ENCODE peak calls at places on chromosomes 6 and 20, in ten cellular contexts. One of them, this sample, is unnamed.

GRCh38 chr20:63080811-63081210 is 74.0 kb upstream of the BHLHE23 start:
- DNase-seq in stimulated activated CD4-positive, alpha-beta T cell treated with anti-CD3 and anti-CD28 coated beads, Interleukin-15, amount 100 ng/mL, for 1 hour: no peak
- DNase-seq in left lobe of liver: no peak
- DNase-seq in naive thymus-derived CD8-positive, alpha-beta T cell: no peak
- DNase-seq in NT2/D1: no peak
- DNase-seq in HS-5: no peak
- DNase-seq in hypothalamus: no peak
- DNase-seq in NCI-H2081: no peak
- DNase-seq in upper lobe of right lung: no peak
- DNase-seq in NCI-H1105 treated with DMSO at 0.1 percent for 48 hours: no peak
- DNase-seq in this sample: no peak

GRCh38 chr6:70112686-70113570 is 190.0 kb downstream of the COL9A1 start:
- DNase-seq in stimulated activated CD4-positive, alpha-beta T cell treated with anti-CD3 and anti-CD28 coated beads, Interleukin-15, amount 100 ng/mL, for 1 hour: no peak
- DNase-seq in left lobe of liver: no peak
- DNase-seq in naive thymus-derived CD8-positive, alpha-beta T cell: no peak
- DNase-seq in NT2/D1: no peak
- DNase-seq in HS-5: no peak
- DNase-seq in hypothalamus: no peak
- DNase-seq in NCI-H2081: no peak
- DNase-seq in upper lobe of right lung: no peak
- DNase-seq in NCI-H1105 treated with DMSO at 0.1 percent for 48 hours: peak
- DNase-seq in this sample: no peak

GRCh38 chr6:82362868-82363267 is 749 bp upstream of the TPBG start:
- DNase-seq in stimulated activated CD4-positive, alpha-beta T cell treated with anti-CD3 and anti-CD28 coated beads, Interleukin-15, amount 100 ng/mL, for 1 hour: no peak
- DNase-seq in left lobe of liver: no peak
- DNase-seq in naive thymus-derived CD8-positive, alpha-beta T cell: no peak
- DNase-seq in NT2/D1: no peak
- DNase-seq in HS-5: peak
- DNase-seq in hypothalamus: no peak
- DNase-seq in NCI-H2081: no peak
- DNase-seq in upper lobe of right lung: no peak
- DNase-seq in NCI-H1105 treated with DMSO at 0.1 percent for 48 hours: no peak
- DNase-seq in this sample: no peak

GRCh38 chr6:127342946-127343752 is at the start of gene ECHDC1:
- DNase-seq in stimulated activated CD4-positive, alpha-beta T cell treated with anti-CD3 and anti-CD28 coated beads, Interleukin-15, amount 100 ng/mL, for 1 hour: peak
- DNase-seq in left lobe of liver: peak
- DNase-seq in naive thymus-derived CD8-positive, alpha-beta T cell: peak
- DNase-seq in NT2/D1: no peak
- DNase-seq in HS-5: peak
- DNase-seq in hypothalamus: peak
- DNase-seq in NCI-H2081: peak
- DNase-seq in upper lobe of right lung: peak
- DNase-seq in NCI-H1105 treated with DMSO at 0.1 percent for 48 hours: peak
- DNase-seq in this sample: no peak

GRCh38 chr6:110221738-110222137 is 41.5 kb downstream of the CDC40 start:
- DNase-seq in stimulated activated CD4-positive, alpha-beta T cell treated with anti-CD3 and anti-CD28 coated beads, Interleukin-15, amount 100 ng/mL, for 1 hour: no peak
- DNase-seq in left lobe of liver: no peak
- DNase-seq in naive thymus-derived CD8-positive, alpha-beta T cell: no peak
- DNase-seq in NT2/D1: no peak
- DNase-seq in HS-5: no peak
- DNase-seq in hypothalamus: no peak
- DNase-seq in NCI-H2081: no peak
- DNase-seq in upper lobe of right lung: no peak
- DNase-seq in NCI-H1105 treated with DMSO at 0.1 percent for 48 hours: no peak
- DNase-seq in this sample: no peak

GRCh38 chr6:26156850-26157149 is 69.6 kb downstream of the HFE start:
- DNase-seq in stimulated activated CD4-positive, alpha-beta T cell treated with anti-CD3 and anti-CD28 coated beads, Interleukin-15, amount 100 ng/mL, for 1 hour: no peak
- DNase-seq in left lobe of liver: no peak
- DNase-seq in naive thymus-derived CD8-positive, alpha-beta T cell: no peak
- DNase-seq in NT2/D1: no peak
- DNase-seq in HS-5: no peak
- DNase-seq in hypothalamus: no peak
- DNase-seq in NCI-H2081: no peak
- DNase-seq in upper lobe of right lung: no peak
- DNase-seq in NCI-H1105 treated with DMSO at 0.1 percent for 48 hours: no peak
- DNase-seq in this sample: no peak

GRCh38 chr6:25717856-25718740 is 36.4 kb upstream of the SLC17A4 start:
- DNase-seq in stimulated activated CD4-positive, alpha-beta T cell treated with anti-CD3 and anti-CD28 coated beads, Interleukin-15, amount 100 ng/mL, for 1 hour: no peak
- DNase-seq in left lobe of liver: no peak
- DNase-seq in naive thymus-derived CD8-positive, alpha-beta T cell: no peak
- DNase-seq in NT2/D1: no peak
- DNase-seq in HS-5: no peak
- DNase-seq in hypothalamus: no peak
- DNase-seq in NCI-H2081: peak
- DNase-seq in upper lobe of right lung: no peak
- DNase-seq in NCI-H1105 treated with DMSO at 0.1 percent for 48 hours: peak
- DNase-seq in this sample: no peak

GRCh38 chr20:61522498-61523090 is 270.5 kb downstream of the CDH4 start:
- DNase-seq in stimulated activated CD4-positive, alpha-beta T cell treated with anti-CD3 and anti-CD28 coated beads, Interleukin-15, amount 100 ng/mL, for 1 hour: no peak
- DNase-seq in left lobe of liver: no peak
- DNase-seq in naive thymus-derived CD8-positive, alpha-beta T cell: no peak
- DNase-seq in NT2/D1: no peak
- DNase-seq in HS-5: no peak
- DNase-seq in hypothalamus: no peak
- DNase-seq in NCI-H2081: no peak
- DNase-seq in upper lobe of right lung: no peak
- DNase-seq in NCI-H1105 treated with DMSO at 0.1 percent for 48 hours: no peak
- DNase-seq in this sample: no peak

GRCh38 chr6:131924881-131925474 is 26.2 kb downstream of the CCN2 start:
- DNase-seq in stimulated activated CD4-positive, alpha-beta T cell treated with anti-CD3 and anti-CD28 coated beads, Interleukin-15, amount 100 ng/mL, for 1 hour: no peak
- DNase-seq in left lobe of liver: no peak
- DNase-seq in naive thymus-derived CD8-positive, alpha-beta T cell: no peak
- DNase-seq in NT2/D1: no peak
- DNase-seq in HS-5: no peak
- DNase-seq in hypothalamus: no peak
- DNase-seq in NCI-H2081: peak
- DNase-seq in upper lobe of right lung: no peak
- DNase-seq in NCI-H1105 treated with DMSO at 0.1 percent for 48 hours: peak
- DNase-seq in this sample: peak

GRCh38 chr6:41581381-41581991 is 35.3 kb downstream of the FOXP4 start:
- DNase-seq in stimulated activated CD4-positive, alpha-beta T cell treated with anti-CD3 and anti-CD28 coated beads, Interleukin-15, amount 100 ng/mL, for 1 hour: no peak
- DNase-seq in left lobe of liver: no peak
- DNase-seq in naive thymus-derived CD8-positive, alpha-beta T cell: no peak
- DNase-seq in NT2/D1: no peak
- DNase-seq in HS-5: peak
- DNase-seq in hypothalamus: no peak
- DNase-seq in NCI-H2081: no peak
- DNase-seq in upper lobe of right lung: no peak
- DNase-seq in NCI-H1105 treated with DMSO at 0.1 percent for 48 hours: no peak
- DNase-seq in this sample: no peak

GRCh38 chr20:64099880-64100565 is 7.3 kb downstream of the NPBWR2 start:
- DNase-seq in stimulated activated CD4-positive, alpha-beta T cell treated with anti-CD3 and anti-CD28 coated beads, Interleukin-15, amount 100 ng/mL, for 1 hour: no peak
- DNase-seq in left lobe of liver: no peak
- DNase-seq in naive thymus-derived CD8-positive, alpha-beta T cell: peak
- DNase-seq in NT2/D1: no peak
- DNase-seq in HS-5: no peak
- DNase-seq in hypothalamus: no peak
- DNase-seq in NCI-H2081: peak
- DNase-seq in upper lobe of right lung: no peak
- DNase-seq in NCI-H1105 treated with DMSO at 0.1 percent for 48 hours: no peak
- DNase-seq in this sample: no peak

GRCh38 chr6:2028457-2029038 is 216.9 kb downstream of the GMDS start:
- DNase-seq in stimulated activated CD4-positive, alpha-beta T cell treated with anti-CD3 and anti-CD28 coated beads, Interleukin-15, amount 100 ng/mL, for 1 hour: no peak
- DNase-seq in left lobe of liver: no peak
- DNase-seq in naive thymus-derived CD8-positive, alpha-beta T cell: no peak
- DNase-seq in NT2/D1: no peak
- DNase-seq in HS-5: no peak
- DNase-seq in hypothalamus: no peak
- DNase-seq in NCI-H2081: peak
- DNase-seq in upper lobe of right lung: no peak
- DNase-seq in NCI-H1105 treated with DMSO at 0.1 percent for 48 hours: peak
- DNase-seq in this sample: no peak

GRCh38 chr6:126039284-126039683 is 52.9 kb downstream of the TRMT11 start:
- DNase-seq in stimulated activated CD4-positive, alpha-beta T cell treated with anti-CD3 and anti-CD28 coated beads, Interleukin-15, amount 100 ng/mL, for 1 hour: no peak
- DNase-seq in left lobe of liver: no peak
- DNase-seq in naive thymus-derived CD8-positive, alpha-beta T cell: no peak
- DNase-seq in NT2/D1: peak
- DNase-seq in HS-5: no peak
- DNase-seq in hypothalamus: no peak
- DNase-seq in NCI-H2081: no peak
- DNase-seq in upper lobe of right lung: no peak
- DNase-seq in NCI-H1105 treated with DMSO at 0.1 percent for 48 hours: no peak
- DNase-seq in this sample: no peak

GRCh38 chr6:142331075-142331551 is 29.3 kb downstream of the ADGRG6 start:
- DNase-seq in stimulated activated CD4-positive, alpha-beta T cell treated with anti-CD3 and anti-CD28 coated beads, Interleukin-15, amount 100 ng/mL, for 1 hour: no peak
- DNase-seq in left lobe of liver: no peak
- DNase-seq in naive thymus-derived CD8-positive, alpha-beta T cell: peak
- DNase-seq in NT2/D1: no peak
- DNase-seq in HS-5: no peak
- DNase-seq in hypothalamus: no peak
- DNase-seq in NCI-H2081: no peak
- DNase-seq in upper lobe of right lung: no peak
- DNase-seq in NCI-H1105 treated with DMSO at 0.1 percent for 48 hours: no peak
- DNase-seq in this sample: no peak

GRCh38 chr20:25487975-25488374 is 80.5 kb downstream of the GINS1 start:
- DNase-seq in stimulated activated CD4-positive, alpha-beta T cell treated with anti-CD3 and anti-CD28 coated beads, Interleukin-15, amount 100 ng/mL, for 1 hour: no peak
- DNase-seq in left lobe of liver: no peak
- DNase-seq in naive thymus-derived CD8-positive, alpha-beta T cell: no peak
- DNase-seq in NT2/D1: no peak
- DNase-seq in HS-5: no peak
- DNase-seq in hypothalamus: no peak
- DNase-seq in NCI-H2081: no peak
- DNase-seq in upper lobe of right lung: no peak
- DNase-seq in NCI-H1105 treated with DMSO at 0.1 percent for 48 hours: no peak
- DNase-seq in this sample: no peak

This sample was measured in caudate nucleus.